ENCODE peak calls at places on chromosomes 13 and 19, in six cellular contexts. S is Karpas-422, E is SK-N-SH, I is MM.1S, P is mesendoderm, N is astrocyte. G is an unnamed sample.

GRCh38 chr13:68064371-68064770 is 834.2 kb upstream of the PCDH9 start:
- DNase-seq in S (no peak), E (no peak), I (no peak), P (no peak), N (no peak), G (no peak)

GRCh38 chr19:39372047-39372802 is 18.7 kb downstream of the PAF1 start:
- DNase-seq in S (no peak), E (no peak), I (no peak), P (no peak), N (peak; percentile 95), G (peak; percentile 91)

GRCh38 chr13:34867590-34867989 is 74.5 kb upstream of the NBEA start:
- DNase-seq in S (no peak), E (no peak), I (no peak), P (no peak), N (peak; percentile 77), G (no peak)

GRCh38 chr13:29452773-29453574 is 142.5 kb downstream of the SLC7A1 start:
- DNase-seq in S (no peak), E (peak; percentile 56), I (no peak), P (no peak), N (no peak), G (no peak)

GRCh38 chr19:15479391-15480345 is at the start of gene PGLYRP2:
- DNase-seq in S (peak; percentile 46), E (peak; percentile 17), I (no peak), P (no peak), N (no peak), G (peak; percentile 66)

GRCh38 chr19:58450836-58451357 is 525 bp upstream of the ZNF324B start:
- DNase-seq in S (no peak), E (no peak), I (no peak), P (no peak), N (no peak), G (no peak)

GRCh38 chr13:112668924-112669323 is 20.9 kb upstream of the ATP11A start:
- DNase-seq in S (no peak), E (no peak), I (no peak), P (no peak), N (no peak), G (no peak)

GRCh38 chr13:20254076-20254475 is 22.0 kb upstream of the GJB6 start:
- DNase-seq in S (no peak), E (no peak), I (no peak), P (no peak), N (no peak), G (no peak)

GRCh38 chr19:310141-310651 is 19.0 kb upstream of the PLPP2 start:
- DNase-seq in S (no peak), E (peak; percentile 37), I (no peak), P (no peak), N (no peak), G (peak; percentile 60)

GRCh38 chr19:29154163-29154562 is 58.8 kb downstream of the UQCRFS1 start:
- DNase-seq in S (no peak), E (no peak), I (no peak), P (no peak), N (no peak), G (no peak)

GRCh38 chr13:57724486-57725272 is 93.1 kb downstream of the PCDH17 start:
- DNase-seq in S (peak; percentile 20), E (no peak), I (no peak), P (no peak), N (no peak), G (no peak)

GRCh38 chr13:112616586-112617381 is 28.8 kb upstream of the TUBGCP3 start:
- DNase-seq in S (peak; percentile 65), E (peak; percentile 69), I (peak; percentile 36), P (peak; percentile 75), N (peak; percentile 9), G (peak; percentile 13)

GRCh38 chr19:29798783-29799182 is 13.0 kb upstream of the CCNE1 start:
- DNase-seq in S (no peak), E (no peak), I (no peak), P (no peak), N (peak; percentile 65), G (no peak)

GRCh38 chr13:112603641-112604220 is 15.8 kb upstream of the TUBGCP3 start:
- DNase-seq in S (no peak), E (no peak), I (no peak), P (no peak), N (peak; percentile 56), G (peak; percentile 34)

GRCh38 chr13:84649853-84650252 is 767.6 kb upstream of the SLITRK1 start:
- DNase-seq in S (no peak), E (no peak), I (no peak), P (no peak), N (no peak), G (no peak)

GRCh38 chr19:15247107-15248014 is 15.1 kb upstream of the EPHX3 start:
- DNase-seq in S (no peak), E (no peak), I (no peak), P (no peak), N (no peak), G (no peak)

GRCh38 chr19:51365211-51366049 is 758 bp downstream of the ETFB start:
- DNase-seq in S (peak; percentile 83), E (no peak), I (no peak), P (no peak), N (peak; percentile 42), G (no peak)

GRCh38 chr13:27920677-27921420 is 1.0 kb downstream of the PDX1 start:
- DNase-seq in S (no peak), E (peak; percentile 39), I (no peak), P (peak; percentile 53), N (no peak), G (no peak)

GRCh38 chr13:33322474-33322827 is 36.9 kb upstream of the STARD13 start:
- DNase-seq in S (no peak), E (no peak), I (no peak), P (no peak), N (no peak), G (no peak)
- H3K9ac ChIP-seq in S (no peak overlapping the region), E (no peak overlapping the region), I (no peak overlapping the region), P (no peak overlapping the region), N (no peak overlapping the region), G (no peak overlapping the region)

GRCh38 chr19:10419646-10420443 is 493 bp upstream of the PDE4A start:
- DNase-seq in S (peak; percentile 86), E (peak; percentile 62), I (peak; percentile 93), P (peak; percentile 98), N (peak; percentile 68), G (peak; percentile 77)
- H3K9ac ChIP-seq in S (peak overlapping the region; percentile 66), E (no peak overlapping the region), I (peak overlapping the region; percentile 72), P (peak overlapping the region; percentile 25), N (peak overlapping the region; percentile 42), G (no peak overlapping the region)

GRCh38 chr19:7842661-7843294 is 12.8 kb downstream of the EVI5L start:
- DNase-seq in S (no peak), E (no peak), I (no peak), P (no peak), N (no peak), G (peak; percentile 0)

GRCh38 chr19:7840629-7841028 is 10.6 kb downstream of the EVI5L start:
- DNase-seq in S (no peak), E (no peak), I (no peak), P (no peak), N (no peak), G (peak; percentile 20)

GRCh38 chr19:7841751-7842660 is 12.0 kb downstream of the EVI5L start:
- DNase-seq in S (no peak), E (no peak), I (no peak), P (no peak), N (no peak), G (peak; percentile 66)

GRCh38 chr19:7843521-7843920 is 13.5 kb downstream of the EVI5L start:
- DNase-seq in S (no peak), E (peak; percentile 12), I (no peak), P (no peak), N (no peak), G (no peak)

GRCh38 chr19:7839476-7839875 is 9.5 kb downstream of the EVI5L start:
- DNase-seq in S (no peak), E (no peak), I (no peak), P (no peak), N (no peak), G (peak; percentile 27)
- H3K9ac ChIP-seq in S (no peak overlapping the region), E (no peak overlapping the region), I (no peak overlapping the region), P (no peak overlapping the region), N (no peak overlapping the region), G (no peak overlapping the region)

GRCh38 chr13:49938921-49939320 is 2.8 kb upstream of the SPRYD7 start:
- DNase-seq in S (no peak), E (no peak), I (no peak), P (no peak), N (no peak), G (no peak)
- H3K9ac ChIP-seq in S (no peak overlapping the region), E (no peak overlapping the region), I (no peak overlapping the region), P (no peak overlapping the region), N (no peak overlapping the region), G (peak overlapping the region; percentile 54)

GRCh38 chr13:31947506-31947905 is 84.1 kb upstream of the FRY start:
- DNase-seq in S (no peak), E (no peak), I (no peak), P (no peak), N (no peak), G (no peak)
- H3K9ac ChIP-seq in S (no peak overlapping the region), E (no peak overlapping the region), I (no peak overlapping the region), P (no peak overlapping the region), N (no peak overlapping the region), G (no peak overlapping the region)

GRCh38 chr19:3879656-3880055 is 829 bp upstream of the ATCAY start:
- DNase-seq in S (no peak), E (peak; percentile 52), I (no peak), P (no peak), N (no peak), G (no peak)

GRCh38 chr19:3881272-3882040 is 971 bp downstream of the ATCAY start:
- DNase-seq in S (no peak), E (peak; percentile 81), I (no peak), P (peak; percentile 71), N (no peak), G (no peak)

GRCh38 chr19:3880471-3881271 is at the start of gene ATCAY:
- DNase-seq in S (no peak), E (peak; percentile 95), I (no peak), P (peak; percentile 78), N (no peak), G (no peak)

DNA sequence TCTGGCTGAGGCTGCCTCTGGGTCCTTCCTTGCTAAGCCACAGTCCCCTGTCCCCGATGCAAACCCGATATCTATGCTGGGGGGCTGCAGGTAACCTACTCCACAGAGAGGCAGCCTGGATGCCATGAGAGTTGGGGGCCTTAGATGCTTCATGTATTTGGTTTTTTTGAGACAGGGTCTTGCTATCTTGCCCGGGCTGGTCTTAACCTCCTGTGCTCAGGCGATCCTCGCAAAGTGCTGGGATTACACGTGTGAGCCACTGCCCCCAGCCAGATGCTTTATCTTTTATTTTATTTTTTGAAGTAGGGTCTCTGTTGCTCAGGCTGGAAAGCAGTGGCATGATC is 1.5 kb downstream of the ATCAY start:
- DNase-seq in S (no peak), E (no peak), I (no peak), P (no peak), N (no peak), G (no peak)
- H3K9ac ChIP-seq in S (no peak overlapping the region), E (no peak overlapping the region), I (no peak overlapping the region), P (peak overlapping the region; percentile 39), N (no peak overlapping the region), G (no peak overlapping the region)

GRCh38 chr19:14015454-14016035 is 9.4 kb upstream of the RFX1 start:
- DNase-seq in S (peak; percentile 84), E (no peak), I (peak; percentile 87), P (no peak), N (no peak), G (no peak)
- H3K9ac ChIP-seq in S (no peak overlapping the region), E (no peak overlapping the region), I (peak overlapping the region; percentile 65), P (no peak overlapping the region), N (no peak overlapping the region), G (no peak overlapping the region)

G was measured in kidney.